ENCODE peak calls at places on chromosomes 4 and X, in eight cellular contexts. One of them, this sample, is unnamed. For H3K4me1, the result is how much of the 10 kb centered on the place peaks cover.

GRCh38 chrX:11672213-11672612 is 6.5 kb upstream of the ARHGAP6 start:
- DNase-seq in A549: no peak
- DNase-seq in body of pancreas: no peak
- DNase-seq in vagina: no peak
- DNase-seq in ovary: no peak
- DNase-seq in adrenal gland: no peak
- DNase-seq in tibial nerve: no peak
- DNase-seq in IMR-90: no peak
- DNase-seq in this sample: no peak

GRCh38 chrX:65932173-65933084 is 107.5 kb downstream of the VSIG4 start:
- DNase-seq in body of pancreas: no peak
- DNase-seq in A549: no peak
- DNase-seq in vagina: no peak
- DNase-seq in tibial nerve: no peak
- DNase-seq in ovary: no peak
- DNase-seq in IMR-90: no peak
- DNase-seq in adrenal gland: no peak
- DNase-seq in this sample: no peak

GRCh38 chr4:57110635-57111546 is 706 bp upstream of the IGFBP7 start:
- DNase-seq in tibial nerve: peak
- DNase-seq in IMR-90: peak
- DNase-seq in vagina: no peak
- DNase-seq in A549: no peak
- DNase-seq in body of pancreas: peak
- DNase-seq in ovary: peak
- DNase-seq in adrenal gland: peak
- DNase-seq in this sample: no peak

GRCh38 chr4:75564023-75564422 is 8.2 kb downstream of the ODAPH start:
- DNase-seq in ovary: no peak
- DNase-seq in A549: no peak
- DNase-seq in body of pancreas: no peak
- DNase-seq in vagina: no peak
- DNase-seq in IMR-90: no peak
- DNase-seq in tibial nerve: no peak
- DNase-seq in adrenal gland: no peak
- DNase-seq in this sample: no peak

GRCh38 chrX:107450823-107451509 is 1.5 kb downstream of the FRMPD3 start:
- DNase-seq in body of pancreas: no peak
- DNase-seq in A549: peak
- DNase-seq in ovary: peak
- DNase-seq in vagina: no peak
- DNase-seq in IMR-90: no peak
- DNase-seq in adrenal gland: no peak
- DNase-seq in tibial nerve: no peak
- DNase-seq in this sample: no peak

GRCh38 chr4:153440475-153440874 is 25.7 kb upstream of the TMEM131L start:
- DNase-seq in IMR-90: no peak
- DNase-seq in A549: no peak
- DNase-seq in body of pancreas: no peak
- DNase-seq in adrenal gland: no peak
- DNase-seq in ovary: no peak
- DNase-seq in vagina: no peak
- DNase-seq in tibial nerve: no peak
- DNase-seq in this sample: no peak

GRCh38 chr4:54484361-54484760 is 173.4 kb upstream of the KIT start:
- DNase-seq in ovary: no peak
- DNase-seq in adrenal gland: no peak
- DNase-seq in vagina: no peak
- DNase-seq in tibial nerve: no peak
- DNase-seq in IMR-90: no peak
- DNase-seq in A549: no peak
- DNase-seq in body of pancreas: no peak
- DNase-seq in this sample: no peak

GRCh38 chr4:173626277-173626676 is 96.2 kb upstream of the HAND2 start:
- DNase-seq in vagina: no peak
- DNase-seq in adrenal gland: no peak
- DNase-seq in ovary: no peak
- DNase-seq in tibial nerve: no peak
- DNase-seq in body of pancreas: no peak
- DNase-seq in IMR-90: no peak
- DNase-seq in A549: no peak
- DNase-seq in this sample: no peak

GRCh38 chr4:119025440-119025839 is 110.2 kb upstream of the MYOZ2 start:
- DNase-seq in IMR-90: peak
- DNase-seq in vagina: no peak
- DNase-seq in adrenal gland: peak
- DNase-seq in tibial nerve: peak
- DNase-seq in A549: no peak
- DNase-seq in ovary: peak
- DNase-seq in body of pancreas: no peak
- DNase-seq in this sample: no peak

GRCh38 chrX:65644621-65645287 is 22.7 kb upstream of the MSN start:
- DNase-seq in vagina: no peak
- DNase-seq in A549: peak
- DNase-seq in ovary: peak
- DNase-seq in body of pancreas: peak
- DNase-seq in IMR-90: peak
- DNase-seq in tibial nerve: peak
- DNase-seq in adrenal gland: peak
- DNase-seq in this sample: peak

GRCh38 chr4:152590179-152591031 is 54.5 kb upstream of the FBXW7 start:
- DNase-seq in adrenal gland: no peak
- DNase-seq in body of pancreas: no peak
- DNase-seq in vagina: no peak
- DNase-seq in IMR-90: peak
- DNase-seq in tibial nerve: no peak
- DNase-seq in A549: no peak
- DNase-seq in ovary: no peak
- DNase-seq in this sample: no peak

GRCh38 chrX:131985526-131986049 is 37.5 kb upstream of the STK26 start:
- DNase-seq in IMR-90: no peak
- DNase-seq in vagina: no peak
- DNase-seq in adrenal gland: no peak
- DNase-seq in tibial nerve: no peak
- DNase-seq in ovary: no peak
- DNase-seq in body of pancreas: no peak
- DNase-seq in A549: no peak
- DNase-seq in this sample: no peak

GRCh38 chr4:149145803-149146202 is 669.8 kb downstream of the IQCM start:
- DNase-seq in IMR-90: peak
- DNase-seq in vagina: no peak
- DNase-seq in body of pancreas: no peak
- DNase-seq in A549: no peak
- DNase-seq in tibial nerve: no peak
- DNase-seq in adrenal gland: no peak
- DNase-seq in ovary: no peak
- DNase-seq in this sample: no peak

GRCh38 chr4:7185487-7186030 is 6.8 kb upstream of the SORCS2 start:
- DNase-seq in IMR-90: no peak
- DNase-seq in A549: no peak
- DNase-seq in adrenal gland: no peak
- DNase-seq in body of pancreas: no peak
- DNase-seq in ovary: no peak
- DNase-seq in vagina: no peak
- DNase-seq in tibial nerve: no peak
- DNase-seq in this sample: no peak

GRCh38 chr4:15847746-15848145 is 69.6 kb downstream of the CD38 start:
- DNase-seq in A549: no peak
- DNase-seq in IMR-90: no peak
- DNase-seq in adrenal gland: no peak
- DNase-seq in body of pancreas: no peak
- DNase-seq in tibial nerve: no peak
- DNase-seq in ovary: no peak
- DNase-seq in vagina: no peak
- DNase-seq in this sample: no peak

GRCh38 chr4:139764686-139765085 is 99.1 kb downstream of the MGST2 start:
- DNase-seq in A549: no peak
- DNase-seq in vagina: no peak
- DNase-seq in adrenal gland: no peak
- DNase-seq in ovary: no peak
- DNase-seq in tibial nerve: no peak
- DNase-seq in body of pancreas: no peak
- DNase-seq in IMR-90: no peak
- DNase-seq in this sample: no peak

GRCh38 chrX:16633754-16634153 is 16.2 kb upstream of the S100G start:
- DNase-seq in IMR-90: peak
- DNase-seq in ovary: no peak
- DNase-seq in A549: no peak
- DNase-seq in tibial nerve: no peak
- DNase-seq in body of pancreas: no peak
- DNase-seq in vagina: no peak
- DNase-seq in adrenal gland: no peak
- DNase-seq in this sample: no peak

GRCh38 chrX:143873343-143873742 is 10.5 kb upstream of the UBE2NL start:
- DNase-seq in adrenal gland: no peak
- DNase-seq in A549: no peak
- DNase-seq in vagina: no peak
- DNase-seq in tibial nerve: no peak
- DNase-seq in ovary: no peak
- DNase-seq in body of pancreas: no peak
- DNase-seq in IMR-90: no peak
- DNase-seq in this sample: no peak

GRCh38 chr4:56314207-56314915 is 72.9 kb downstream of the AASDH start:
- DNase-seq in ovary: no peak
- DNase-seq in adrenal gland: no peak
- DNase-seq in vagina: no peak
- DNase-seq in IMR-90: no peak
- DNase-seq in A549: no peak
- DNase-seq in tibial nerve: no peak
- DNase-seq in body of pancreas: no peak
- DNase-seq in this sample: no peak

GRCh38 chr4:185644408-185644807 is 109.1 kb upstream of the PDLIM3 start:
- DNase-seq in A549: no peak
- DNase-seq in adrenal gland: no peak
- DNase-seq in tibial nerve: no peak
- DNase-seq in ovary: no peak
- DNase-seq in body of pancreas: no peak
- DNase-seq in IMR-90: no peak
- DNase-seq in vagina: no peak
- DNase-seq in this sample: no peak

DNA sequence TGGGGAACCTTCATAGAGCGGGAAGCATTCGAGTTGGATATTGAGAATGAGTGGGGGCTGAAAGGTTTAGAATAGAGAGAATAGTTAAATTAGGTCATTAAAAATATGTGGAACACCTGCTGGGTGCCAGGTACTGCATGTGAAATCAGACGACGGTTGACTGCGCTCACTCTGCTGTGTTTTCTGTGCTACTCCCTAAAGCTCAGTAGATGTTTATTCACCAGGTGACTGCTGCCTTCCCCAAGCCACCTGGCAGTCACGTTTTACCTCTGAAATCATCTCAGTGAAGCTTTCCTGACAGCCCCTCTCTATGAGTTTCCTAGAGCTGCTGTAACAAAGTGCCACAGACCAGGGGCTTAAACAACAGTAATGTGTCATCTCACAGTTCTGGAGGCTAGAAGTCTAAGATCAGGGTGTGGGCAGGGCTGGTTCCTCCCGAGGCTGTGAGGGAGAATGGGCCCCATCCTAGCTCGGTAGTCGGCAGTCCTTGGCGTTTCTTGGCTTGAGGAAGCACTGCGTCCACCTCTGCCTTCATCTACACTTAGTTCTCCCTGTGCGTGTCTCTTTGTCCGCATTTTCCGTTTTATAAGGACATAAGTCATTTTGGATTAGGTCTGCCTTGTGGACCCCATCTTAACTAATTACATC is 25.3 kb downstream of the ADD1 start:
- DNase-seq in A549: no peak
- DNase-seq in body of pancreas: peak
- DNase-seq in tibial nerve: no peak
- DNase-seq in ovary: no peak
- DNase-seq in adrenal gland: no peak
- DNase-seq in vagina: no peak
- DNase-seq in IMR-90: no peak
- DNase-seq in this sample: no peak
- H3K4me1 ChIP-seq in A549: under half
- H3K4me1 ChIP-seq in body of pancreas: half or more
- H3K4me1 ChIP-seq in tibial nerve: under half
- H3K4me1 ChIP-seq in ovary: under half
- H3K4me1 ChIP-seq in adrenal gland: half or more
- H3K4me1 ChIP-seq in vagina: half or more
- H3K4me1 ChIP-seq in IMR-90: under half
- H3K4me1 ChIP-seq in this sample: half or more

GRCh38 chr4:39044364-39044946 is 12.2 kb upstream of the TMEM156 start:
- DNase-seq in ovary: peak
- DNase-seq in adrenal gland: peak
- DNase-seq in vagina: no peak
- DNase-seq in A549: peak
- DNase-seq in IMR-90: peak
- DNase-seq in tibial nerve: peak
- DNase-seq in body of pancreas: peak
- DNase-seq in this sample: peak
- TF ChIP-seq POLR2A in ovary: no peak
- TF ChIP-seq POLR2A in adrenal gland: no peak
- TF ChIP-seq POLR2A in vagina: peak
- TF ChIP-seq POLR2A in A549: no peak
- TF ChIP-seq POLR2A in IMR-90: peak
- TF ChIP-seq POLR2A in tibial nerve: no peak
- TF ChIP-seq POLR2A in body of pancreas: peak
- TF ChIP-seq POLR2A in this sample: peak

GRCh38 chrX:13081385-13082285 is 37.2 kb upstream of the FAM9C start:
- DNase-seq in vagina: no peak
- DNase-seq in tibial nerve: no peak
- DNase-seq in A549: no peak
- DNase-seq in IMR-90: peak
- DNase-seq in adrenal gland: no peak
- DNase-seq in body of pancreas: no peak
- DNase-seq in ovary: no peak
- DNase-seq in this sample: no peak
- H3K4me1 ChIP-seq in vagina: under half
- H3K4me1 ChIP-seq in tibial nerve: under half
- H3K4me1 ChIP-seq in A549: under half
- H3K4me1 ChIP-seq in IMR-90: under half
- H3K4me1 ChIP-seq in adrenal gland: under half
- H3K4me1 ChIP-seq in body of pancreas: under half
- H3K4me1 ChIP-seq in ovary: under half
- H3K4me1 ChIP-seq in this sample: under half

DNA sequence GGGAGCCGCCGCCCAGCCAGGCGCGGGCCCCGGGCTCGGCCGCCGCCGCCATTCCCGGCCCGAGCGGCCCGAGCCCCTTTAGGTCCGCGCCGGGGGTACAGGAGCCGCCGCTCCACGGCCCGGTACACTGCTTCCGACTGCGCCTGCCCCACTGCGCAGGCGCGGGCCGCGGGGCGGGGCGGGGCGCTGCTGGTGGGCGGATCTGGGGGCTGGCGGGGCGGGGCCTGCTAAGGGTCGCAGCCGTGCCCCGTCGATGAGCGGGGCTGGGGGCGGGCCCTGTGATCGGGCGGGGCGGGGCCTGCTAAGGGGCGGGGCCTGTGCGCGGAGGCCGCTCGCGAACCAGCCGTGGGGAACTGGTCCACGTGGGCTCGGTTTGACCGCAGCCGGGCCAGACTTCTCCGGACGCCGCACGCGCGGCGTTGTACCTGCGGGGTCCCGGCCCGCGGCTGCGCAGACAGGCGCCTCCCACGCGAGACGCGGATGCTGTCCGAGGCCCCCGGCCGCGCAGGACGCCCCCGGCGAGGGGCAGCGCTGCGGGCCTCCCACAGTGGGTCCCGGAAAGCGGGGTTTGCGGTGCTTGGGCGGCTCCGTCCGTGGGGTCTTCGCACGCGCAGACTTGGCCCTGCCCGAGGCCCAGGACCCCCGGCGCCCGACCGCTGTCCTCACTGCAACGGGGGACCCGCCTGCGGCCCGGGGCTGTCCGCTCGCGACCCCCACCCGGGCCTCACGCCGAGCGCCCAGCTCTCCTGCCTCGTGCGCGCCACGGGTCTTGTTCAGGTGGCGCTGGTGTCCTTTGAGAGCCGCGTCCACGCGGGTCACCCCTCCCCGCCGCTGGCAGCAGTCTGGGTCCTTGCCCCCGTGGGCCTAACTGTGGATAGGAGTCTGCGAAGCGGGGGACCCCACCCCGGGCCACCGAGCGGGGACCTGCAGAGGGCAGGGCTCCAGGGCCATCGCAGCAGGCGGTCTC is at the start of gene DGKQ:
- DNase-seq in A549: peak
- DNase-seq in adrenal gland: peak
- DNase-seq in body of pancreas: peak
- DNase-seq in vagina: no peak
- DNase-seq in IMR-90: peak
- DNase-seq in ovary: peak
- DNase-seq in tibial nerve: peak
- DNase-seq in this sample: peak
- TF ChIP-seq POLR2A in A549: peak
- TF ChIP-seq POLR2A in adrenal gland: no peak
- TF ChIP-seq POLR2A in body of pancreas: no peak
- TF ChIP-seq POLR2A in vagina: no peak
- TF ChIP-seq POLR2A in IMR-90: no peak
- TF ChIP-seq POLR2A in ovary: no peak
- TF ChIP-seq POLR2A in tibial nerve: no peak
- TF ChIP-seq POLR2A in this sample: no peak